ENCODE peak calls at places on chromosomes 5 and 9, in seven cellular contexts. B is HCT116, H is H1, X is SK-N-SH, G is GM12878, I is HepG2, Q is K562. R is an unnamed sample.

GRCh38 chr9:5529683-5530221 is 19.4 kb downstream of the PDCD1LG2 start:
- DNase-seq in X (no peak), Q (no peak), B (no peak), H (no peak), I (no peak), G (peak; percentile 73), R (no peak)

GRCh38 chr5:172106511-172107356 is 81.3 kb downstream of the STK10 start:
- DNase-seq in Q (peak; percentile 79), G (peak; percentile 9), B (no peak), H (no peak), I (no peak), X (peak; percentile 86), R (peak; percentile 33)

GRCh38 chr9:105142406-105143092 is 101.9 kb upstream of the SLC44A1 start:
- DNase-seq in X (no peak), B (no peak), G (no peak), I (no peak), Q (no peak), H (no peak), R (no peak)

GRCh38 chr5:84259221-84260045 is 125.2 kb downstream of the EDIL3 start:
- DNase-seq in Q (no peak), I (no peak), B (no peak), X (no peak), G (no peak), H (no peak), R (no peak)

GRCh38 chr9:16335788-16336580 is 534.5 kb downstream of the BNC2 start:
- DNase-seq in Q (no peak), H (no peak), I (no peak), G (no peak), B (peak; percentile 22), X (peak; percentile 28), R (no peak)

GRCh38 chr9:132474253-132474652 is 64.2 kb downstream of the CFAP77 start:
- DNase-seq in G (no peak), I (peak; percentile 64), Q (no peak), X (no peak), H (no peak), B (no peak), R (no peak)

GRCh38 chr5:129945031-129945430 is 40.8 kb downstream of the CHSY3 start:
- DNase-seq in B (no peak), G (no peak), H (no peak), Q (no peak), X (no peak), I (no peak), R (no peak)

GRCh38 chr5:62779010-62779422 is 200.4 kb downstream of the LRRC70 start:
- DNase-seq in G (no peak), B (peak; percentile 48), Q (peak; percentile 45), X (peak; percentile 77), H (no peak), I (peak; percentile 64), R (peak; percentile 32)

GRCh38 chr5:135140805-135141204 is 106.8 kb upstream of the PITX1 start:
- DNase-seq in B (peak; percentile 69), X (no peak), I (no peak), H (no peak), Q (no peak), G (no peak), R (no peak)

GRCh38 chr9:36029765-36030528 is 6.8 kb upstream of the RECK start:
- DNase-seq in X (no peak), I (no peak), B (no peak), H (no peak), Q (no peak), G (no peak), R (peak; percentile 25)

GRCh38 chr9:115395511-115396021 is 277.6 kb upstream of the TNC start:
- DNase-seq in I (no peak), H (no peak), B (no peak), G (no peak), X (no peak), Q (no peak), R (no peak)

GRCh38 chr5:80408976-80409926 is 1.4 kb downstream of the ZFYVE16 start:
- DNase-seq in I (no peak), G (no peak), H (no peak), X (peak; percentile 26), Q (no peak), B (no peak), R (no peak)

GRCh38 chr9:5612187-5612535 is 16.7 kb upstream of the RIC1 start:
- DNase-seq in H (no peak), B (no peak), X (no peak), G (no peak), I (no peak), Q (no peak), R (no peak)

GRCh38 chr9:137281345-137282116 is 4.0 kb downstream of the TOR4A start:
- DNase-seq in B (no peak), Q (no peak), G (no peak), H (no peak), I (no peak), X (peak; percentile 74), R (no peak)

DNA sequence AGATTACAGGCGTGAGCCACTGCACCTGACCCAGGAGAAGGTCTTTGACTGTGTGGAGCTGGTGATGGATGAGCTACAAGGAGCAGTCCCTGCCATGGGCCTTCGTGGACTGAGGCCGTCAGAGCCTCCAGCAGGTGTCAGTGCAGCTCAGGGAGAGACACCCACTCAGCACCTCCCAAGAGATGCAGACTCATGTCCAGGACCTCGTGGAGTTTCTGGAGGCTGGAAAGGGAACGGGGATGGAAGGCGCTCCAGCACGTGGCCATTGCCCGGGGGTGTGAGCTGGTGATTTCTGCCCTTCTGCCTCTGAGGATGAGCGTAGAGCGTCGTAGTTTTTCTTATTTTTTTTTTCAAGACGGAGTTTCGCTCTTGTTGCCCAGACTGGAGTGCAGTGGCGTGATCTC is 9.5 kb downstream of the TOR4A start:
- DNase-seq in I (peak; percentile 68), B (peak; percentile 72), H (no peak), Q (peak; percentile 62), G (no peak), X (peak; percentile 86), R (no peak)
- TF ChIP-seq SIN3A in I (no peak), B (no peak), H (no peak), Q (no peak), G (no peak), X (no peak), R (no peak)

GRCh38 chr9:113281356-113281755 is 5.9 kb downstream of the PRPF4 start:
- DNase-seq in H (no peak), G (no peak), X (no peak), I (no peak), Q (no peak), B (no peak), R (no peak)
- H3K36me3 ChIP-seq in H (peaks cover 86% of the 10 kb centered on the region), G (peaks cover 27% of the 10 kb centered on the region), X (peaks cover 82% of the 10 kb centered on the region), I (peaks cover 68% of the 10 kb centered on the region), Q (peaks cover 92% of the 10 kb centered on the region), B (peaks cover 77% of the 10 kb centered on the region), R (peaks cover 38% of the 10 kb centered on the region)

DNA sequence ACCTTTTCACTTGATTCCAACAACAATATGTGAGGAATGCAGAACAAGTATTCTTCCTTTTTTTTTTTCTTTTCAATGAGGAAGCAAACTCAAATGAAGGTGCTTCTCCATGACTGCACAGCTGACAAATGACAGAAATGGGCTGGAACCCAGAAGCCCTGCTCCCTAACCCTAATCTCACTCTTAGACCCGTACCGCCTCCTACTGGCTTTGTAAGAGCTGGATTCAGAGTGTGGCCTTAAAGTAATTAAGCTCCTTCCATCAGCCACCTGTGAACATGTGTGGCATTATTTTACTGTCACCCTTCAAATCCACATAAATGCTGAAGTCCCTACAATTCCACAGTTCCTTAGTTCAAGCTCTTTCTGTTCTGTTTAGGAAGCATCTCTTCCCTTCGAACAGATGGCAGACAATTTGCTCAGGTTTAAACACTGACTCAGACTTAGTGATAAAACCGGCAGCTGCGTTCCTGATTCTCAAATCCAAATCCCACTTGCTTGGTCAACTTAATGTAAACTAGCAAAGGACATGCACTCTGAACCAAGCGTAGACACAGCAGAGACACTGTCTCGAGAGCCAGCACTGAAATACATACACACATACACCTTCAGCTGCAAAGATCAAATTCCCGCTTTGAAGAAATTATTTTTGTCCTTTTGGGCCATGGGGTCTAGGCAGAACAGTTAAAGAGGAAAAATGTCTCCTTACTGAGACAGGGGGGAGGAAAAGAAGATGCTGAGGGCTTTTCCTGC is 316.7 kb upstream of the TLE4 start:
- DNase-seq in X (no peak), H (no peak), G (no peak), I (no peak), B (no peak), Q (no peak), R (no peak)
- TF ChIP-seq SIN3A in X (no peak), H (peak; percentile 29), G (no peak), I (no peak), B (no peak), Q (no peak), R (no peak)

GRCh38 chr9:101398335-101398929 is at the start of the genes MRPL50 and ZNF189:
- DNase-seq in X (peak; percentile 86), B (peak; percentile 96), H (peak; percentile 94), I (peak; percentile 100), Q (peak; percentile 91), G (peak; percentile 93), R (peak; percentile 78)
- H3K36me3 ChIP-seq in X (peaks cover 39% of the 10 kb centered on the region), B (peaks cover 22% of the 10 kb centered on the region), H (peaks cover 36% of the 10 kb centered on the region), I (peaks cover 47% of the 10 kb centered on the region), Q (peaks cover 71% of the 10 kb centered on the region), G (peaks cover 21% of the 10 kb centered on the region), R (peaks cover 8% of the 10 kb centered on the region)

DNA sequence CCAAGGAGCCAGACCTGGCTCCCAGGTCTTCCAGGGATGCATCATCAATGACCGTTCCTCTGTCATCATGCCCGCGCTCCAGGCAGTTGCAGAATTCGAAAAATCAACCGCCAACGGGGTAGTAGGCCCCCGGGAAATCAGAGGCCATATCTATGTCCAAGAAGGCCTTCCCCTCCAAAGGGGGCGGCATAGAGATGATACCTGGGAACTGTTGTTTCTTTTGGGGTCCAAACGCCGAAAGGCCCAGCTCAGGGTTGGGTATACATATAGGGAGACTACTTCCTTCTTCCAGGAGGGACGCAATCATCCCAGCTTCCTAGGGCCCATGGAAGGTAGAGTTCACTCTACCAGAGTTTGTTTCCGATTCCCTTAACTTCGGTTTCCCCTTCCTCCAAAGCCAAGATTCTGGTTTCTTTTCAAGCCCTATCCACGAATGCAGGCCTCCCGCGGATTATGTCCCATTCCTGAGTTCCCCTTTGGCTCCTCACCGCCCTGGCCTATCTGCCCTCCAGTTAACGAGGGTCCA is 754 bp downstream of the DCAF12 start:
- DNase-seq in H (no peak), G (no peak), B (no peak), X (peak; percentile 57), Q (peak; percentile 24), I (peak; percentile 21), R (no peak)
- TF ChIP-seq SIN3A in H (no peak), G (no peak), B (no peak), X (peak; percentile 11), Q (no peak), I (no peak), R (no peak)

DNA sequence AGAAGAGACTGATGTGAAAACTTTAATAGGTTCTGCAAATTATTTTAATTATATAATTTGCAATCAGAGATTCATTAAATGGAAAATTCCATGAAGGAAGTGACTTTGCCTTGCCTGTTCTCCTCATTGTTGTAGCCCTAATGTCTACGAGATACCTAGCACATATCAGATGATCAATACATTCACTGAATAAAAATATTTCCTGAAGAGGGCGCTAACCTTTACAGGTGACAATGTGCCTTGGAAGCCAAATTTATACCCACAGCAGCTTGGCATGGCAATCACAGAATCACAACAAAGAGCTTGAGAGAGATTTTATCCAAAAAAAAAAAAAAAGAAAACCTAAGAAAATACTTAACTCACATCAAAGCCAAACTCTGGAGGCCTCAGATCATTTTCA is 17.4 kb downstream of the HAUS6 start:
- DNase-seq in B (peak; percentile 22), I (peak; percentile 35), G (no peak), X (peak; percentile 30), Q (peak; percentile 9), H (no peak), R (no peak)
- H3K36me3 ChIP-seq in B (peaks cover 56% of the 10 kb centered on the region), I (peaks cover 57% of the 10 kb centered on the region), G (peaks cover 24% of the 10 kb centered on the region), X (peaks cover 43% of the 10 kb centered on the region), Q (peaks cover 70% of the 10 kb centered on the region), H (peaks cover 80% of the 10 kb centered on the region), R (no peaks in the 10 kb centered on the region)

GRCh38 chr5:146020100-146020499 is 83.7 kb downstream of the SH3RF2 start:
- DNase-seq in H (no peak), Q (no peak), I (peak; percentile 7), X (no peak), G (no peak), B (no peak), R (no peak)
- TF ChIP-seq SIN3A in H (no peak), Q (no peak), I (no peak), X (no peak), G (no peak), B (no peak), R (no peak)